ENCODE peak calls at places on chromosomes 7 and 10, in four cellular contexts. V is astrocyte of the spinal cord, C is prostate gland, M is thyroid gland. T is an unnamed sample.
A peak's percentile ranks its signal among the peaks of the same experiment; 100 is the strongest.

GRCh38 chr7:107467972-107468371 is 1.9 kb upstream of the GPR22 start:
- DNase-seq in V (no peak), C (no peak), M (no peak), T (no peak)

GRCh38 chr10:614772-615582 is 74.5 kb downstream of the DIP2C start:
- DNase-seq in V (no peak), C (no peak), M (no peak), T (no peak)

GRCh38 chr10:133277993-133278576 is 1.4 kb upstream of the ADAM8 start:
- DNase-seq in V (no peak), C (no peak), M (no peak), T (no peak)

GRCh38 chr7:29106128-29106988 is 40.0 kb downstream of the CPVL start:
- DNase-seq in V (peak; percentile 64), C (peak; percentile 61), M (peak; percentile 52), T (peak; percentile 81)

GRCh38 chr7:97006146-97006950 is 995 bp downstream of the DLX6 start:
- DNase-seq in V (no peak), C (peak; percentile 32), M (peak; percentile 24), T (no peak)

GRCh38 chr7:18693401-18693800 is 197.9 kb downstream of the HDAC9 start:
- DNase-seq in V (peak; percentile 83), C (no peak), M (peak; percentile 8), T (peak; percentile 93)

GRCh38 chr7:95927781-95928180 is 155.4 kb downstream of the DYNC1I1 start:
- DNase-seq in V (no peak), C (no peak), M (no peak), T (no peak)

GRCh38 chr7:148883233-148884048 is 650 bp downstream of the EZH2 start:
- DNase-seq in V (no peak), C (peak; percentile 21), M (peak; percentile 41), T (no peak)

GRCh38 chr10:63698815-63699205 is 177.6 kb downstream of the REEP3 start:
- DNase-seq in V (no peak), C (no peak), M (no peak), T (peak; percentile 61)

GRCh38 chr7:97819161-97819560 is 53.0 kb downstream of the ASNS start:
- DNase-seq in V (no peak), C (no peak), M (no peak), T (no peak)

GRCh38 chr7:117413160-117413559 is 14.1 kb downstream of the ASZ1 start:
- DNase-seq in V (no peak), C (no peak), M (no peak), T (no peak)

GRCh38 chr7:47271749-47272148 is 310.2 kb downstream of the TNS3 start:
- DNase-seq in V (no peak), C (no peak), M (no peak), T (no peak)

GRCh38 chr10:132845780-132846595 is 60.0 kb upstream of the NKX6-2 start:
- DNase-seq in V (no peak), C (no peak), M (no peak), T (no peak)

GRCh38 chr7:80078882-80079281 is 55.7 kb upstream of the GNAI1 start:
- DNase-seq in V (no peak), C (no peak), M (no peak), T (no peak)

GRCh38 chr10:3471497-3471896 is 298.9 kb upstream of the PITRM1 start:
- DNase-seq in V (no peak), C (no peak), M (no peak), T (no peak)

GRCh38 chr7:93238748-93239147 is 6.6 kb downstream of the VPS50 start:
- DNase-seq in V (no peak), C (no peak), M (no peak), T (no peak)

GRCh38 chr7:102321351-102322201 is 34.7 kb downstream of the SPDYE6 start:
- DNase-seq in V (no peak), C (no peak), M (peak; percentile 30), T (no peak)

GRCh38 chr7:134931487-134931886 is 54.8 kb upstream of the AGBL3 start:
- DNase-seq in V (peak; percentile 40), C (no peak), M (peak; percentile 41), T (peak; percentile 79)

GRCh38 chr10:23558361-23558799 is 119.5 kb downstream of the OTUD1 start:
- DNase-seq in V (no peak), C (no peak), M (no peak), T (peak; percentile 80)

GRCh38 chr10:131075218-131075770 is 236.2 kb downstream of the TCERG1L start:
- DNase-seq in V (no peak), C (no peak), M (no peak), T (no peak)

GRCh38 chr10:123997486-123998196 is 95.8 kb downstream of the CHST15 start:
- DNase-seq in V (peak; percentile 98), C (no peak), M (no peak), T (peak; percentile 98)

GRCh38 chr7:136002802-136003201 is 25.6 kb upstream of the MTPN start:
- DNase-seq in V (no peak), C (no peak), M (no peak), T (no peak)

GRCh38 chr7:135995751-135996150 is 18.6 kb upstream of the MTPN start:
- DNase-seq in V (no peak), C (no peak), M (no peak), T (no peak)

GRCh38 chr7:136004083-136004482 is 26.9 kb upstream of the MTPN start:
- DNase-seq in V (no peak), C (no peak), M (no peak), T (no peak)

GRCh38 chr7:135998081-135998480 is 20.9 kb upstream of the MTPN start:
- DNase-seq in V (no peak), C (no peak), M (no peak), T (no peak)

DNA sequence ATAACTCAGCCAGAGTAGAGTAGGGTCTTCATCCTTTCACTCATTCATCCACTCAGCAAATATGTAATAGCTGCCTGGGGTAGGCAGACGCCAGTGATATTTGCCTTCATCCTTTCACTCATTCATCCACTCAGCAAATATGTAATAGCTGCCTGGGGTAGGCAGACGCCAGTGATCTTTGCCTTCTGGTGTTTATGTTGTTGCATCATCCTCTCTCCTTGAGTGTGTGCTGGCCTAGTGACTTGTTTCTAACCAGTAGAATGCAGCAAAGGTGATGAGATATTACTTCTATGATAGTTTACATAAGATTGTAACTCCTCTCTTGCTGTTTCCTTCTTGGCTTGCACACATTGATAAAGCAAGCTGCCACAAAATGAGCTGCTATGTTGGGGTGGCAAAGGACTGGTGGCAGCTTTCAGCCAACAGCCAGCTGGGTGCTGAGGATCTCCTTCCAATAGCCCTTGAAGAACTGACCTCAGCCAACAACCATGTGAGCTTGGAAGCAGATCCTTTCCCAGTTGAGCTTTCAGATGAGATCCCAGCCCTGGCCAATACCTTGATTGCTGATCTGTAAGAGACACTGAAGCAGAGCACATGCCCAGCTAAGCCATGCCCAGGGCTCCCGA is 23.2 kb upstream of the MTPN start:
- DNase-seq in V (no peak), C (no peak), M (no peak), T (no peak)
- H3K4me3 ChIP-seq in V (no peak overlapping the region), C (no peak overlapping the region), M (no peak overlapping the region), T (no peak overlapping the region)

GRCh38 chr10:116120688-116121087 is 152.3 kb downstream of the GFRA1 start:
- DNase-seq in V (no peak), C (no peak), M (no peak), T (no peak)
- TF ChIP-seq CTCF in V (peak; percentile 31), C (no peak), M (no peak), T (no peak)

GRCh38 chr10:16856567-16856966 is 39.3 kb upstream of the RSU1 start:
- DNase-seq in V (peak; percentile 71), C (no peak), M (no peak), T (peak; percentile 33)

GRCh38 chr10:16856092-16856491 is 38.9 kb upstream of the RSU1 start:
- DNase-seq in V (no peak), C (no peak), M (no peak), T (no peak)

GRCh38 chr10:16854623-16855022 is 37.4 kb upstream of the RSU1 start:
- DNase-seq in V (no peak), C (no peak), M (no peak), T (peak; percentile 49)

GRCh38 chr10:16853809-16854208 is 36.6 kb upstream of the RSU1 start:
- DNase-seq in V (no peak), C (no peak), M (no peak), T (no peak)

GRCh38 chr10:16857419-16857818 is 40.2 kb upstream of the RSU1 start:
- DNase-seq in V (no peak), C (no peak), M (no peak), T (no peak)
- H3K4me3 ChIP-seq in V (no peak overlapping the region), C (no peak overlapping the region), M (no peak overlapping the region), T (no peak overlapping the region)

DNA sequence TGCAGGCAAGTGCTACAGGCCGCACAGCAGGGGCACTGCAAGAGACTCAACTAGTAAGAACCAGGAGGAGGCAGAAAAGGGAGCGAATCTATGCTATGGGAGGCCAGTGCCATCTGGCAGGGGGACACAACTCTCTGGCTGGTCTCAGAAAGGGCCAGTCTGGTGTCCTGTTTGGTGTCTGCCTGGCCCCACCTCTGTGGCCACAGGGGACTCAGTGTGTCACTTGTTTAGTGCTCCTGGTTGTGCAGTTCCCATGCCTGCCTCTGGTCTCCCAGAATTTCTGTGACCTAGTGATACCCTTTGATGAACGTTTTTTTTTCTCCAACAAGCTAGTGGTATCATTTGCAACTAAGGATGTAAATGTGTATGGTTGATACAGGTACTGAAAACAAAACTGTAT is 59.2 kb upstream of the JCAD start:
- DNase-seq in V (no peak), C (no peak), M (no peak), T (no peak)
- TF ChIP-seq CTCF in V (no peak), C (no peak), M (no peak), T (no peak)

GRCh38 chr7:131654249-131654558 is 97.8 kb upstream of the PODXL start:
- DNase-seq in V (no peak), C (no peak), M (no peak), T (no peak)
- H3K4me3 ChIP-seq in V (no peak overlapping the region), C (no peak overlapping the region), M (no peak overlapping the region), T (no peak overlapping the region)

GRCh38 chr7:130896051-130896881 is 162.3 kb upstream of the KLF14 start:
- DNase-seq in V (no peak), C (no peak), M (no peak), T (no peak)
- TF ChIP-seq CTCF in V (peak; percentile 68), C (no peak), M (peak; percentile 25), T (peak; percentile 67)

GRCh38 chr10:102870221-102870620 is 951 bp downstream of the AS3MT start:
- DNase-seq in V (no peak), C (no peak), M (no peak), T (no peak)
- H3K4me3 ChIP-seq in V (peak overlapping the region; percentile 49), C (peak overlapping the region; percentile 43), M (no peak overlapping the region), T (no peak overlapping the region)

GRCh38 chr10:110373857-110374654 is 69.3 kb upstream of the SMNDC1 start:
- DNase-seq in V (no peak), C (no peak), M (no peak), T (no peak)

GRCh38 chr10:110372656-110373055 is 67.9 kb upstream of the SMNDC1 start:
- DNase-seq in V (no peak), C (no peak), M (no peak), T (no peak)

GRCh38 chr10:110370005-110370404 is 65.3 kb upstream of the SMNDC1 start:
- DNase-seq in V (no peak), C (no peak), M (no peak), T (no peak)

GRCh38 chr10:110375121-110375520 is 70.4 kb upstream of the SMNDC1 start:
- DNase-seq in V (no peak), C (no peak), M (no peak), T (no peak)

DNA sequence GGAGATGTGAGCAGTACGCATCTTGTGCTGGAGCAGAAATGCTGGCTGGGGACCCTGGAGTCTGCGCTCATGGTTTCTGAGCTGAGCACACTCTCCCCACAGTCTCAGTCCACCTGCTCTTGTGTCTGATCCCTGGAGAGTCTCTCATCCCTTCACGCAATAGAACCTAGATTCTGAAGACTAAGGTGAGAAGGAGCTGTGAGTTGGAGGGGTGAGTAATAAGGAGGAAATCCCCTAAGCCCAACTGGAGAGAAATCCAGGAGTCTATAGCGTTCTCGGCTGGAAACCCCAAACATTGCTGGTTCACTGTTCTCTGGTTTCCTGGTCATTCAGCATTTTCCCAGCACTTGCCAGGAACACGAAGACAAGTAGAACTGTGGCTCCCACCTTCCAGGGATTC is 68.3 kb upstream of the SMNDC1 start:
- DNase-seq in V (no peak), C (no peak), M (no peak), T (no peak)
- TF ChIP-seq CTCF in V (no peak), C (no peak), M (no peak), T (no peak)